ENCODE peak calls at places on chromosomes 6 and 20, in seven cellular contexts. G is AG09309, H is PC-3, X is activated B cell treated with CpG ODN at 0.5 μM for 24 hours, Y is tibial artery, W is HCT116, E is body of pancreas. Z is an unnamed sample.

GRCh38 chr20:37385176-37385575 is 39.2 kb downstream of the SRC start:
- DNase-seq in X (no peak), G (no peak), Y (no peak), W (no peak), E (no peak), H (no peak), Z (no peak)

GRCh38 chr6:82910818-82911217 is 154.8 kb downstream of the UBE3D start:
- DNase-seq in H (no peak), Y (no peak), G (no peak), X (no peak), E (no peak), W (no peak), Z (no peak)

GRCh38 chr6:24273471-24273870 is 84.4 kb downstream of the DCDC2 start:
- DNase-seq in W (no peak), E (no peak), H (peak), G (peak), X (no peak), Y (no peak), Z (peak)

GRCh38 chr6:4986999-4987398 is 16.8 kb downstream of the RPP40 start:
- DNase-seq in Y (no peak), X (no peak), H (no peak), G (no peak), W (no peak), E (no peak), Z (no peak)

GRCh38 chr6:139625998-139626975 is 251.8 kb upstream of the CITED2 start:
- DNase-seq in H (no peak), Y (peak), W (no peak), X (no peak), G (no peak), E (no peak), Z (peak)

GRCh38 chr20:57420571-57421257 is 29.5 kb downstream of the RBM38 start:
- DNase-seq in H (no peak), W (no peak), Y (no peak), X (no peak), G (no peak), E (no peak), Z (no peak)

GRCh38 chr6:44388135-44388487 is 605 bp downstream of the CDC5L start:
- DNase-seq in X (no peak), H (no peak), G (no peak), W (no peak), Y (no peak), E (no peak), Z (no peak)

GRCh38 chr6:71164890-71165289 is 123.7 kb upstream of the OGFRL1 start:
- DNase-seq in G (no peak), H (no peak), W (no peak), E (no peak), Y (no peak), X (no peak), Z (no peak)

GRCh38 chr6:166926748-166927147 is 29.6 kb downstream of the RNASET2 start:
- DNase-seq in W (no peak), H (no peak), Y (no peak), X (no peak), E (no peak), G (no peak), Z (no peak)

GRCh38 chr6:141475269-141475668 is 657.5 kb upstream of the GJE1 start:
- DNase-seq in Y (no peak), G (no peak), W (no peak), H (no peak), X (no peak), E (no peak), Z (no peak)

GRCh38 chr20:50728486-50728980 is 2.8 kb upstream of the PARD6B start:
- DNase-seq in G (no peak), Y (no peak), W (no peak), H (no peak), E (no peak), X (no peak), Z (no peak)

GRCh38 chr20:13008761-13009681 is at the start of gene SPTLC3:
- DNase-seq in E (peak), H (peak), X (no peak), Y (peak), G (peak), W (no peak), Z (peak)

GRCh38 chr6:9139762-9140161 is 704.4 kb upstream of the SLC35B3 start:
- DNase-seq in X (no peak), G (peak), W (no peak), Y (no peak), H (peak), E (no peak), Z (peak)

GRCh38 chr6:170524188-170524535 is 28.9 kb downstream of the PSMB1 start:
- DNase-seq in E (no peak), G (no peak), Y (no peak), W (no peak), H (no peak), X (no peak), Z (no peak)

GRCh38 chr6:170525795-170526194 is 27.3 kb downstream of the PSMB1 start:
- DNase-seq in E (no peak), X (no peak), W (no peak), Y (no peak), G (no peak), H (no peak), Z (no peak)

GRCh38 chr6:170516783-170517616 is 36.1 kb downstream of the PSMB1 start:
- DNase-seq in H (peak), E (peak), G (peak), X (no peak), Y (peak), W (peak), Z (peak)

GRCh38 chr6:170523256-170524187 is 29.6 kb downstream of the PSMB1 start:
- DNase-seq in E (no peak), W (no peak), G (no peak), Y (no peak), H (no peak), X (no peak), Z (no peak)

DNA sequence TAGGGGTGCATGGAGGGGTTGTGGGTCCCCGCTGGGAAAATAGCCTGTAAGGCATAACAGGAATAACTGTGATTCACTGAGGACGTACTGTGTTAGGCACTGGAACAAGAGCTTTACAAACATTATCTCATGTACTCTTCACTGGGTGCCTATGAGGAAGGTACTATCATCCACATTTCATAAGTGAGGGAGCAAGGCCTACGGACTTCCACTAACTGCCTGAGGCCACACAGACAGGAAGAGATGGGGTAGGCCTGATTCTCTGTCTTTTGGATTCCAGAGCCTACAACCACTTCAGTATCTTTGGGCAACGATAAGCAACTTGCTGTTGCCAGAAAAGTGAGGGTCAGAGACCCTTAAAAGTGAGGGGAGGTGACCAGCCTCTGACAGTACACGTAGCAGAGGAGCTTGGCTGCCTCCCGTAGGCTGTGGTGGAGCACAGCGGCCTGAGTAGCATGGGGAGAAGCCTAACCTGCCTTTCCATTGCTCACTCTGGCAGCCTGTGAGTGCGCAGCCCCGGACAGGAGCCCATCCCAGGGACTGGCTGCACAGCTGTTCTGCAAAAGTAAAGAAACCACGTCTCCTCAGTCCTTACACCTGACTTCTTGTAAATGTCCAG is 30.4 kb downstream of the PSMB1 start:
- DNase-seq in X (no peak), W (peak), E (no peak), H (peak), G (no peak), Y (no peak), Z (peak)
- TF ChIP-seq CTCF in X (no peak), W (peak), E (no peak), H (peak), G (peak), Y (no peak), Z (peak)

GRCh38 chr20:21127201-21127981 is 1.5 kb downstream of the KIZ start:
- DNase-seq in G (no peak), H (peak), E (no peak), Y (no peak), W (no peak), X (no peak), Z (no peak)

GRCh38 chr20:21129861-21130260 is 4.0 kb downstream of the KIZ start:
- DNase-seq in H (no peak), W (no peak), G (no peak), Y (no peak), X (no peak), E (no peak), Z (no peak)

GRCh38 chr20:21124190-21124589 is 1.7 kb upstream of the KIZ start:
- DNase-seq in Y (no peak), E (no peak), X (no peak), W (no peak), G (no peak), H (no peak), Z (no peak)

GRCh38 chr20:21125072-21125848 is 622 bp upstream of the KIZ start:
- DNase-seq in E (peak), X (no peak), G (no peak), W (peak), Y (peak), H (peak), Z (peak)

DNA sequence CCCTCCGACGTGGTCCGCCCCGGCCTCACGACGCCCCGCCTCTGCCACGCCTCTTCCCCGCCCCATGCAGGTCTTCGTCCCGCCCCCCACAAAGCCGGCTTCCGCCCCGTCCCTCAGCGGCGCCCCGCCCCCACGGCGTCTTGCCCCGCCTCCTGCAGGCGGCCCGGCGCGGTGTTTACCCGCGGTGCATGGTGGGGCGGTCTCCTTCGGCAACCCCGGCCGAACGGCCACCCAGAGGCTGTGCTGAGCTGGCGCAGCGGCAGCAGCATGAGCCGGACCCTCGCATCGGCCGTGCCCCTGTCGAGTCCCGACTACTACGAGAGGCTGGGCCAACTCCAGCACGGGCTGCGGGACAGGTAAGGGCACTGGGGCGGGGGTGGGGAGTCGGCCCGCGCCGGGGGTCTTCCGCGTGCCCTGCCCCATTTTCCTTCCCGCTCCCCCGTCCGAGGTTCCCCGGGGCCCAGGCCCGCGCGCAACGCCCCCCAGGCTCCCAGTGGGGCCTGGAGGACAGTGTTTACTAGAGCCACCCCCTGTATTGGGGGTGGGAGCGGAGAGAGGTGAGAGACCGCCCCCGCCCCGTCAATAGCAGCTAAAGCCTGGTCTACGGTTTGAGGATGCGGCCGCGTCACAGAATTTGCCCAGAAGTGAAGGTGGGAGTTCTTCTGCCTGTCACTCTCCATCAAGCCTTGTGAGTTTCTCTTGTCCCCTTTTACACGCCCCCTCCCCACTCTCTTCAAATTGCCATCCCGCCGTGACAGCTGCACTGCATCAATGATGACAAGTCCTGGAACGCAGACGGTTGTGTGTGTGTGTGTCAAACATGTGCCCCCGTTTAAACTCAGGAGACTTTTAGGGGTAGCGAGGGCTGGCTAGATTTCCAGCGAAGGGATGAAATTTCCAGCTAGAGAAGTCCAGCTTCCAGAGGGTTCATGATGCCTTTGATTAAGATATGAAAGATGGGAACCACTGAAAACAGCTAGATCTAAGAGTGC is at the start of gene KIZ:
- DNase-seq in X (peak), E (peak), Y (peak), H (peak), W (peak), G (peak), Z (peak)
- TF ChIP-seq CTCF in X (no peak), E (peak), Y (peak), H (no peak), W (no peak), G (no peak), Z (peak)

DNA sequence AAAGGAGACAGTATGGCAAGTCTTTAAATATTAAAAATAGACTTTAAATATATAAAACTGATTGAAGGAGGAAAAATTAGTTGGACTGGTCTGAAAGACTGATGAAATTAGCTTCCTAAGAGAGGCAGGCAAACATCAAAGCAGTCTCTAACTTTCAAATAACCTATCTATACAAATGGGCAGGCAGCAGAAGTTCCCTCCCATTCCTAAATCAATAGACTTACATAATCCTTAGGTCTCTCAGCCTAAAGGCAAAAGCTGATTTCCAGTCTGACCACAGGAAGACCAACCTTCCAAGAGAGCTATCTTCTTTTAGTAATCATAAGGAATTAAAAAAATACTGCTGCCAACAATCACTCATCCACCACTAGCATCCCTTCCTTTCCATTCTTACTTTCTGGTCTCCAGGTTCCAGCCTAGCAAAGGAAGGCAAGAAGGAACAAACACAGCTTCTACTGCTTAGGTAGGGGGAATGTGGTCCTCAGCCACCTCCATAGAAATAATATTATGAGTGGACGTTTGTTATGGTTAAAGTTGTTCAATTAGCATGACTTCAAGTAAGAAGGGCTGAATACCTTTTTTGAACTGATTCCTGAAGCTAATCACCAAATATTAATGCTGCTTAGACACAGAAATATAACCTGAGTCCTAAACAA is 44.1 kb downstream of the SESN1 start:
- DNase-seq in Y (no peak), X (no peak), W (no peak), E (no peak), H (no peak), G (no peak), Z (no peak)
- TF ChIP-seq CTCF in Y (no peak), X (no peak), W (no peak), E (no peak), H (no peak), G (no peak), Z (no peak)

GRCh38 chr6:43123691-43124314 is 47.3 kb upstream of the SRF start:
- DNase-seq in X (no peak), W (no peak), G (no peak), E (no peak), Y (no peak), H (no peak), Z (no peak)

GRCh38 chr6:43120101-43120730 is 44.1 kb downstream of the PTK7 start:
- DNase-seq in H (no peak), X (no peak), E (no peak), W (no peak), G (no peak), Y (no peak), Z (no peak)

GRCh38 chr6:43122146-43122545 is 46.0 kb downstream of the PTK7 start:
- DNase-seq in G (no peak), W (no peak), X (no peak), Y (no peak), E (no peak), H (no peak), Z (no peak)

GRCh38 chr6:43119456-43119855 is 43.3 kb downstream of the PTK7 start:
- DNase-seq in Y (no peak), G (no peak), H (no peak), E (no peak), X (no peak), W (no peak), Z (no peak)

DNA sequence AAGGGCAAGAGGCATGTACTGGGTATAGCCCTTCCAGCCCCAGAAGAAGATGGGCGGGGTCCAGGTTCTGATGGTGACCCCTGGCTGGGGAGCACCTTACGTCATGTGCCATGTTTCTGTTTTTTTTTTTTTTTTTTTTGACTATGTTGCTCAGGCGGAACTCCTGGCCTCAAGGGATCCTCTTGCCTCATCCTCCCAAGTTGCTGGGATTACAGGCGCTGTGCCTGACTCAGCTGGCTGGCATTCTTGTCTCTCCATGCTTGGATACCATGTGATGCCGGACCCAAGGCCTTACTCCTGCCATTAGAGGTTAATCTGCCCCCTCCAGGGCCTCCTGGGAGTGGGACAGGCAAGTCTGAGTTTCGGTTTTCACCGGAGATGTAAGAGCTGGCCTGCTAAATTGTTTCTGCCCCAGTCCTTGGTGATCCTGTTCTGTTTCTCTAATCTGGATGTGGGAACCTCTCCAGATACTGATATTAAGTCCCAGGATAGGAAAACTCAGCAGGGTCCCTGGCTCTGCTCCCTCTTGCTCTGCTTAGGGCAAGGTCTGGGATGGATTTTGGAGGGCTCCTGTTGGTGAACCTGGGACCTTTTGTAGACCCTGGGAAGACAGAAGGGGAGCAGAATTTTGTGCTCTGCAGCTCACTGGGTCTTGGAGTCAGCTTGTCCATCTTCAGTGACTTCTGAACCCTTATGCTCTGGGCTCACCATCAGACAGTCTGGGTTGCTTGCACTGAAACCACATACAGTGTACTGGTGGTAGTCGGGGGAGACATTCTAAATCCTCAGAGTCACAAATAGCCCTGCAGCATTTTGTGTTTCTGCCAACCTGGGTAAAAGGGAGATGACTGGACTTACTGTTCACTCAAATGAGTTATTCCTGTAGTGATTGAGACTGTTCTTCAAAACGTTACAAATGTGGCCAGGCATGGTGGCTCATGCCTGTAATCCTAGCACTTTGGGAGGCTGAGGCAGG is 45.1 kb downstream of the PTK7 start:
- DNase-seq in W (peak), X (no peak), Y (peak), G (peak), E (peak), H (peak), Z (peak)
- TF ChIP-seq CTCF in W (no peak), X (no peak), Y (no peak), G (no peak), E (no peak), H (no peak), Z (no peak)

GRCh38 chr6:148839044-148839443 is 92.2 kb downstream of the UST start:
- DNase-seq in X (no peak), Y (no peak), G (no peak), H (no peak), W (no peak), E (no peak), Z (no peak)
- TF ChIP-seq CTCF in X (no peak), Y (no peak), G (no peak), H (no peak), W (no peak), E (no peak), Z (no peak)

DNA sequence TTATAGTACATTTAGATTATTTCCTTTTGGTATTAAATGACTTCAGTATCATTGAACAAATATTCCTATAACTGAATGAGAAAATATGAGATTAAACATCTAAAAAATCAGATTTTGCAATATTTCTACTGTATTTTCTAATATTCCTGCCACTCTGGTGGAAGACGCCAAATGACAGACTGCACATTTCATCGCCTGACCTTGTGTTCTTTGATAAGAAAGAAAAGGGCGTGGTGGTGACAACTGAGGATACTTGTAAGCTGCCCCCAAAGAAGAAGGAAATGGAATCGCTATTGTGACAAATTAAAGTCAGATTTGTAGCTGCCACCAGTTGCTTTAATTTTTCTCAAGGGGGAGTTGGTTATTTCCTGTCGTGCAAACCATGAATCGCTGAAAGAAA is 131.3 kb downstream of the MTFR2 start:
- DNase-seq in E (no peak), W (no peak), X (no peak), G (no peak), Y (no peak), H (no peak), Z (no peak)
- TF ChIP-seq CTCF in E (no peak), W (no peak), X (no peak), G (no peak), Y (no peak), H (no peak), Z (no peak)

GRCh38 chr6:115972679-115973078 is 88.0 kb downstream of the FRK start:
- DNase-seq in E (no peak), H (no peak), G (no peak), W (no peak), X (no peak), Y (no peak), Z (no peak)
- TF ChIP-seq CTCF in E (no peak), H (peak), G (no peak), W (no peak), X (no peak), Y (no peak), Z (no peak)